ENCODE peak calls at places on chromosomes 6 and 20, in eight cellular contexts. W, Y, G, R, A, N, V and X are unnamed samples.

GRCh38 chr6:21438237-21438985 is 155.1 kb upstream of the SOX4 start:
- DNase-seq in G (no peak), V (no peak), A (no peak), N (no peak), Y (no peak), R (no peak), W (no peak), X (no peak)

GRCh38 chr6:36980129-36980528 is 5.9 kb downstream of the MTCH1 start:
- DNase-seq in V (no peak), G (no peak), N (no peak), R (peak; percentile 4), W (no peak), A (no peak), Y (no peak), X (no peak)

GRCh38 chr6:147510949-147511590 is 2.6 kb downstream of the SAMD5 start:
- DNase-seq in N (no peak), W (no peak), Y (no peak), R (no peak), V (no peak), A (no peak), G (no peak), X (peak; percentile 11)

GRCh38 chr6:22281691-22282090 is 15.1 kb downstream of the PRL start:
- DNase-seq in Y (no peak), V (no peak), G (no peak), N (no peak), R (no peak), A (no peak), W (no peak), X (no peak)

GRCh38 chr6:324729-325125 is 32.4 kb downstream of the DUSP22 start:
- DNase-seq in R (peak; percentile 46), A (no peak), V (no peak), N (no peak), W (no peak), G (no peak), Y (no peak), X (peak; percentile 20)

GRCh38 chr6:135820340-135820739 is 31.2 kb upstream of the PDE7B start:
- DNase-seq in W (no peak), G (no peak), R (peak; percentile 58), V (no peak), N (no peak), Y (no peak), A (no peak), X (no peak)

GRCh38 chr20:25984933-25985332 is 288.3 kb upstream of the ZNF337 start:
- DNase-seq in W (peak; percentile 74), N (no peak), Y (peak; percentile 52), R (peak; percentile 77), A (no peak), G (no peak), V (peak; percentile 17), X (no peak)

GRCh38 chr6:7919871-7920270 is 9.3 kb upstream of the TXNDC5 start:
- DNase-seq in G (no peak), W (peak; percentile 61), A (no peak), Y (no peak), R (no peak), V (no peak), N (no peak), X (peak; percentile 36)

GRCh38 chr20:57323034-57323433 is 6.6 kb upstream of the SPO11 start:
- DNase-seq in G (peak; percentile 29), A (no peak), W (peak; percentile 54), R (no peak), Y (peak; percentile 28), V (no peak), N (no peak), X (peak; percentile 93)

GRCh38 chr6:134317471-134318131 is at the start of gene SGK1:
- DNase-seq in V (peak; percentile 12), W (peak; percentile 68), N (no peak), R (peak; percentile 47), Y (no peak), G (peak; percentile 58), A (no peak), X (peak; percentile 62)

GRCh38 chr6:54681987-54682386 is 164.6 kb upstream of the FAM83B start:
- DNase-seq in A (no peak), R (no peak), N (no peak), Y (peak; percentile 20), V (no peak), W (no peak), G (no peak), X (no peak)

GRCh38 chr20:21396921-21397340 is 395 bp downstream of the NKX2-4 start:
- DNase-seq in V (no peak), A (no peak), N (no peak), Y (no peak), W (no peak), G (no peak), R (no peak), X (no peak)

GRCh38 chr6:156756630-156757610 is 20.3 kb upstream of the ARID1B start:
- DNase-seq in V (no peak), W (no peak), N (no peak), G (no peak), R (no peak), A (no peak), Y (no peak), X (no peak)

GRCh38 chr6:24910850-24911712 is 24.7 kb downstream of the RIPOR2 start:
- DNase-seq in G (peak; percentile 59), Y (no peak), V (peak; percentile 37), R (peak; percentile 67), W (peak; percentile 40), N (peak; percentile 22), A (peak; percentile 61), X (peak; percentile 64)

GRCh38 chr6:11803596-11803981 is 25.0 kb upstream of the ADTRP start:
- DNase-seq in G (no peak), A (no peak), Y (no peak), R (no peak), N (no peak), W (no peak), V (no peak), X (no peak)

GRCh38 chr6:5936140-5936539 is 70.6 kb downstream of the NRN1 start:
- DNase-seq in Y (no peak), W (no peak), A (no peak), G (no peak), V (no peak), N (no peak), R (no peak), X (no peak)

GRCh38 chr20:46028772-46029371 is at the start of gene SLC12A5:
- DNase-seq in R (no peak), V (no peak), Y (no peak), A (no peak), W (no peak), N (no peak), G (peak; percentile 64), X (no peak)

GRCh38 chr20:48636301-48636700 is 191.5 kb downstream of the PREX1 start:
- DNase-seq in G (no peak), W (no peak), N (no peak), A (no peak), Y (no peak), R (no peak), V (no peak), X (no peak)

GRCh38 chr6:47700051-47700450 is 1.7 kb downstream of the ADGRF4 start:
- DNase-seq in A (no peak), W (no peak), N (no peak), G (no peak), V (no peak), Y (no peak), R (no peak), X (peak; percentile 17)

GRCh38 chr6:5130135-5130866 is 45.2 kb downstream of the PPP1R3G start:
- DNase-seq in Y (no peak), V (no peak), G (no peak), R (no peak), N (no peak), A (no peak), W (no peak), X (no peak)

GRCh38 chr6:48476257-48476656 is 365.3 kb upstream of the PTCHD4 start:
- DNase-seq in V (no peak), R (no peak), A (no peak), N (no peak), Y (no peak), W (no peak), G (no peak), X (peak; percentile 66)

GRCh38 chr6:90362273-90362672 is 65.6 kb upstream of the BACH2 start:
- DNase-seq in W (peak; percentile 43), R (no peak), N (no peak), V (no peak), A (no peak), Y (no peak), G (no peak), X (no peak)

GRCh38 chr20:13839421-13840092 is 54.7 kb downstream of the NDUFAF5 start:
- DNase-seq in Y (peak; percentile 85), A (no peak), W (no peak), V (no peak), R (no peak), N (no peak), G (no peak), X (no peak)

GRCh38 chr6:122476131-122476530 is 4.5 kb upstream of the SERINC1 start:
- DNase-seq in R (no peak), W (no peak), A (no peak), N (no peak), Y (peak; percentile 2), G (no peak), V (no peak), X (peak; percentile 29)

GRCh38 chr20:7193681-7194080 is 426.2 kb downstream of the BMP2 start:
- DNase-seq in G (no peak), A (no peak), Y (no peak), N (no peak), V (no peak), W (no peak), R (no peak), X (peak; percentile 3)

GRCh38 chr6:16989382-16989781 is 112.5 kb upstream of the STMND1 start:
- DNase-seq in G (no peak), W (no peak), V (no peak), Y (no peak), N (no peak), A (no peak), R (no peak), X (peak; percentile 11)

GRCh38 chr20:37327748-37328147 is 18.2 kb upstream of the SRC start:
- DNase-seq in N (no peak), Y (peak; percentile 92), R (peak; percentile 90), G (no peak), W (peak; percentile 95), A (peak; percentile 47), V (no peak), X (no peak)

GRCh38 chr6:127592964-127593363 is 16.0 kb downstream of the C6orf58 start:
- DNase-seq in W (no peak), N (no peak), G (no peak), A (no peak), R (no peak), V (no peak), Y (no peak), X (peak; percentile 6)

GRCh38 chr20:7714549-7714948 is 225.7 kb downstream of the HAO1 start:
- DNase-seq in Y (no peak), N (no peak), R (no peak), W (no peak), A (no peak), V (no peak), G (no peak), X (no peak)

GRCh38 chr20:51800769-51801219 is 1.5 kb downstream of the SALL4 start:
- DNase-seq in Y (no peak), A (peak; percentile 25), G (no peak), R (no peak), N (no peak), V (no peak), W (no peak), X (peak; percentile 81)

GRCh38 chr6:108684809-108685329 is 124.2 kb downstream of the FOXO3 start:
- DNase-seq in Y (peak; percentile 38), W (no peak), V (no peak), N (no peak), A (no peak), R (no peak), G (no peak), X (no peak)

GRCh38 chr20:48617481-48617880 is 210.3 kb downstream of the PREX1 start:
- DNase-seq in V (no peak), W (no peak), R (peak; percentile 28), A (no peak), G (no peak), N (no peak), Y (no peak), X (no peak)

GRCh38 chr6:20632696-20633095 is 98.4 kb downstream of the CDKAL1 start:
- DNase-seq in N (no peak), G (no peak), V (no peak), W (no peak), R (no peak), Y (no peak), A (no peak), X (no peak)

GRCh38 chr6:108635505-108636226 is 74.9 kb downstream of the FOXO3 start:
- DNase-seq in Y (no peak), N (peak; percentile 7), A (peak; percentile 34), V (no peak), G (no peak), R (peak; percentile 53), W (no peak), X (no peak)